ENCODE peak calls at places on chromosomes 6 and 20, in eight cellular contexts. N is stimulated activated naive CD8-positive, alpha-beta T cell treated with anti-CD3 and anti-CD28 coated beads, Interleukin-15, Interleukin-2, amounts not matched to agents 100 U/mL and 50 U/mL, for 24 hours; Y is HL-60; B is uterus; T is KBM-7; D is EL; Z is cardiac septum; F is IMR-90. S is an unnamed sample.

GRCh38 chr6:93468291-93468690 is 48.9 kb upstream of the EPHA7 start:
- DNase-seq in T (no peak), Y (no peak), D (no peak), N (no peak), Z (no peak), B (no peak), F (no peak), S (no peak)

GRCh38 chr6:6003334-6004146 is 3.2 kb downstream of the NRN1 start:
- DNase-seq in B (no peak), N (peak; percentile 36), T (peak; percentile 78), Z (peak; percentile 87), Y (peak; percentile 81), F (no peak), D (peak; percentile 37), S (no peak)

GRCh38 chr20:9575836-9576235 is 61.4 kb downstream of the LAMP5 start:
- DNase-seq in B (no peak), Z (no peak), F (no peak), D (no peak), Y (no peak), N (no peak), T (no peak), S (no peak)

GRCh38 chr6:12482386-12482785 is 192.2 kb downstream of the EDN1 start:
- DNase-seq in Z (no peak), N (no peak), D (peak; percentile 25), T (peak; percentile 19), Y (no peak), F (no peak), B (no peak), S (no peak)

GRCh38 chr20:24481188-24481587 is 11.8 kb downstream of the SYNDIG1 start:
- DNase-seq in F (no peak), N (no peak), T (no peak), Z (peak; percentile 68), Y (no peak), B (no peak), D (no peak), S (no peak)

GRCh38 chr20:49797292-49797628 is 15.4 kb upstream of the SLC9A8 start:
- DNase-seq in B (no peak), N (no peak), D (no peak), F (no peak), Z (no peak), T (no peak), Y (no peak), S (no peak)

GRCh38 chr6:136365781-136366354 is 76.2 kb upstream of the BCLAF1 start:
- DNase-seq in B (no peak), F (peak; percentile 4), Y (peak; percentile 51), D (no peak), Z (peak; percentile 81), N (peak; percentile 25), T (peak; percentile 90), S (peak; percentile 61)

GRCh38 chr6:121759370-121759769 is 323.9 kb downstream of the GJA1 start:
- DNase-seq in T (peak; percentile 51), Y (no peak), Z (no peak), N (no peak), B (no peak), D (no peak), F (no peak), S (no peak)

GRCh38 chr6:112660626-112661025 is 313.5 kb downstream of the RFPL4B start:
- DNase-seq in B (no peak), Z (no peak), D (no peak), T (no peak), N (no peak), Y (no peak), F (no peak), S (no peak)

GRCh38 chr6:122322824-122323223 is 76.6 kb upstream of the HSF2 start:
- DNase-seq in B (no peak), D (peak; percentile 32), F (peak; percentile 3), N (no peak), Z (no peak), Y (no peak), T (peak; percentile 13), S (no peak)

GRCh38 chr20:48556956-48557355 is 270.8 kb downstream of the PREX1 start:
- DNase-seq in F (no peak), D (no peak), N (no peak), Z (no peak), T (no peak), Y (no peak), B (no peak), S (no peak)

GRCh38 chr6:132391391-132392291 is 9.6 kb downstream of the MOXD1 start:
- DNase-seq in B (peak; percentile 48), D (peak; percentile 96), N (no peak), Y (no peak), T (no peak), F (peak; percentile 96), Z (no peak), S (no peak)

GRCh38 chr20:58142843-58143185 is 85.6 kb downstream of the ANKRD60 start:
- DNase-seq in Y (no peak), Z (peak; percentile 41), F (no peak), T (no peak), D (no peak), B (no peak), N (no peak), S (peak; percentile 34)

GRCh38 chr20:56795492-56795891 is 166.4 kb downstream of the TFAP2C start:
- DNase-seq in D (no peak), T (no peak), Y (no peak), B (no peak), Z (no peak), N (no peak), F (no peak), S (no peak)

GRCh38 chr6:110935171-110935570 is 23.3 kb upstream of the GTF3C6 start:
- DNase-seq in Y (no peak), D (no peak), Z (no peak), N (no peak), B (no peak), F (no peak), T (no peak), S (no peak)

GRCh38 chr6:40477246-40478126 is 109.7 kb downstream of the LRFN2 start:
- DNase-seq in N (no peak), Z (no peak), Y (no peak), T (no peak), B (no peak), F (no peak), D (no peak), S (no peak)

GRCh38 chr20:8183526-8183925 is 51.5 kb downstream of the PLCB1 start:
- DNase-seq in N (no peak), Y (no peak), T (no peak), F (peak; percentile 28), B (no peak), D (peak; percentile 28), Z (no peak), S (no peak)

GRCh38 chr6:63352587-63353281 is 33.0 kb upstream of the LGSN start:
- DNase-seq in T (peak; percentile 94), B (peak; percentile 26), N (no peak), D (no peak), Y (peak; percentile 81), F (peak; percentile 49), Z (no peak), S (no peak)

GRCh38 chr6:131519670-131520436 is 53.2 kb upstream of the ARG1 start:
- DNase-seq in T (peak; percentile 55), D (peak; percentile 51), B (no peak), Z (no peak), F (peak; percentile 45), Y (peak; percentile 8), N (peak; percentile 47), S (no peak)

GRCh38 chr20:10798811-10799210 is 125.0 kb upstream of the JAG1 start:
- DNase-seq in N (no peak), Y (no peak), Z (no peak), D (peak; percentile 37), T (no peak), B (no peak), F (peak; percentile 33), S (no peak)

GRCh38 chr6:105733556-105734162 is 330.8 kb upstream of the PREP start:
- DNase-seq in N (no peak), T (peak; percentile 33), F (peak; percentile 60), Z (no peak), D (peak; percentile 38), B (no peak), Y (no peak), S (no peak)

GRCh38 chr20:51372176-51372803 is 170.2 kb downstream of the NFATC2 start:
- DNase-seq in Z (no peak), Y (peak; percentile 21), B (peak; percentile 69), F (peak; percentile 74), N (peak; percentile 72), D (peak; percentile 70), T (peak; percentile 65), S (peak; percentile 75)

GRCh38 chr6:21792177-21792576 is 198.6 kb downstream of the SOX4 start:
- DNase-seq in D (no peak), Z (no peak), B (no peak), T (no peak), F (no peak), Y (no peak), N (no peak), S (no peak)

GRCh38 chr20:22293886-22294285 is 290.5 kb downstream of the FOXA2 start:
- DNase-seq in B (no peak), N (no peak), D (no peak), Z (no peak), T (no peak), Y (no peak), F (no peak), S (no peak)

GRCh38 chr6:160430203-160430602 is 82.0 kb downstream of the SLC22A3 start:
- DNase-seq in Y (no peak), Z (no peak), T (no peak), N (no peak), F (no peak), D (no peak), B (no peak), S (no peak)

GRCh38 chr20:51206032-51206662 is 183.2 kb upstream of the KCNG1 start:
- DNase-seq in Z (no peak), B (no peak), D (no peak), Y (no peak), F (no peak), T (no peak), N (no peak), S (no peak)

GRCh38 chr20:25053207-25054132 is 4.5 kb downstream of the ACSS1 start:
- DNase-seq in T (peak; percentile 79), D (peak; percentile 32), Y (no peak), Z (peak; percentile 80), N (no peak), B (peak; percentile 81), F (peak; percentile 41), S (peak; percentile 84)

GRCh38 chr6:17460862-17461261 is 67.5 kb downstream of the CAP2 start:
- DNase-seq in F (no peak), D (no peak), Z (no peak), Y (no peak), B (no peak), N (no peak), T (no peak), S (no peak)